ENCODE peak calls at places on chromosomes 6 and 20, in five cellular contexts. E is SK-N-MC, H is heart left ventricle, Z is cardiac muscle cell, M is right lobe of liver. T is an unnamed sample.

GRCh38 chr20:51800132-51800721 is 2.1 kb downstream of the SALL4 start:
- DNase-seq in E (no peak), Z (peak), M (peak), H (peak), T (peak)

GRCh38 chr20:50438986-50439407 is 71.2 kb upstream of the PTPN1 start:
- DNase-seq in Z (no peak), H (no peak), E (no peak), M (no peak), T (no peak)

GRCh38 chr20:8223096-8223870 is 91.2 kb downstream of the PLCB1 start:
- DNase-seq in Z (no peak), M (no peak), E (no peak), H (no peak), T (no peak)

GRCh38 chr6:162184465-162184864 is 543.1 kb downstream of the PRKN start:
- DNase-seq in M (no peak), H (no peak), E (no peak), Z (no peak), T (no peak)

GRCh38 chr6:107819976-107820551 is 4.0 kb downstream of the SCML4 start:
- DNase-seq in H (no peak), Z (peak), M (no peak), E (no peak), T (no peak)

GRCh38 chr6:63750400-63750799 is 114.8 kb downstream of the PHF3 start:
- DNase-seq in M (no peak), E (no peak), Z (no peak), H (no peak), T (no peak)

GRCh38 chr20:13419445-13419844 is 198.4 kb downstream of the ISM1 start:
- DNase-seq in E (no peak), H (no peak), Z (no peak), M (no peak), T (no peak)

GRCh38 chr6:36028088-36028886 is 679 bp downstream of the MAPK14 start:
- DNase-seq in Z (peak), E (no peak), H (peak), M (peak), T (peak)

GRCh38 chr6:10082385-10082784 is 332.5 kb downstream of the TFAP2A start:
- DNase-seq in H (no peak), M (no peak), Z (no peak), E (no peak), T (no peak)

GRCh38 chr6:106486236-106486635 is 125.7 kb downstream of the CRYBG1 start:
- DNase-seq in H (no peak), M (no peak), E (no peak), Z (no peak), T (no peak)

GRCh38 chr6:147507162-147508072 is 1.1 kb upstream of the SAMD5 start:
- DNase-seq in Z (peak), E (no peak), H (peak), M (peak), T (peak)

GRCh38 chr6:147509900-147510299 is 1.4 kb downstream of the SAMD5 start:
- DNase-seq in E (no peak), H (no peak), M (no peak), Z (no peak), T (no peak)

GRCh38 chr6:147508073-147508870 is at the start of gene SAMD5:
- DNase-seq in H (peak), E (no peak), M (peak), Z (peak), T (peak)

GRCh38 chr6:147510949-147511590 is 2.6 kb downstream of the SAMD5 start:
- DNase-seq in E (no peak), Z (no peak), H (no peak), M (no peak), T (no peak)

DNA sequence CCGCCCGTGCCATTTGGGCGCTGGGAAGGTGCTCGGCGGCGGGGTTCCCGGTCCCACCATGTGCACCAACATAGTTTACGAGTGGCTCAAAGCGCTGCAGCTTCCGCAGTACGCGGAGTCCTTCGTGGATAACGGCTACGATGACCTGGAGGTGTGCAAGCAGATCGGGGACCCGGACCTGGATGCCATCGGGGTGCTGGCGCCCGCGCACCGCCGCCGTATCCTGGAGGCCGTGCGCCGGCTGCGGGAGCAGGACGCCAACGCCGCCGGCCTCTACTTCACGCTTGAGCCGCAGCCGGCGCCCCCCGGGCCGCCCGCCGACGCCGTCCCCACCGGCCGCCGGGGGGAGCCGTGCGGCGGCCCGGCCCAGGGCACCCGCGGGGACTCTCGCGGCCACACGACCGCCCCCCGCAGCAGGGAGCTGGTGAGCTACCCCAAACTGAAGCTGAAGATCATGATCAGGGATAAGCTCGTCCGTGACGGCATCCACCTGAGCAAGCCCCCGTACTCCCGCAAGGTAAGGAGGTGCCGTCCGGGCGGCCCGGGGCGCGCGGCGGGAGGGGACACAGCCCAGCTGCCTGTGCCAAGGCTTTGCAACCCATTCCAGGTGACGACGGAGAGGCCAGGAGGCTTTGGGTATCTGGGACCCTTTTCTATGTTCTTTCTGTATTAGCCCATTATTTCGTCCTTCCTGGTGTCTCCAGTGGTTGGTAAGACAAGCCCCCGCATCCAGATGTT is 550 bp downstream of the SAMD5 start:
- DNase-seq in H (peak), Z (peak), M (peak), E (no peak), T (no peak)
- H3K4me3 ChIP-seq in H (peak), Z (peak), M (peak), E (peak), T (peak)

GRCh38 chr20:6916938-6917337 is 149.5 kb downstream of the BMP2 start:
- DNase-seq in Z (no peak), E (no peak), H (no peak), M (no peak), T (no peak)

GRCh38 chr20:6924681-6925080 is 157.2 kb downstream of the BMP2 start:
- DNase-seq in M (no peak), H (no peak), Z (no peak), E (no peak), T (no peak)

GRCh38 chr20:6921717-6922386 is 154.4 kb downstream of the BMP2 start:
- DNase-seq in Z (no peak), E (no peak), M (no peak), H (no peak), T (no peak)

GRCh38 chr20:6919792-6920468 is 152.4 kb downstream of the BMP2 start:
- DNase-seq in M (no peak), H (no peak), Z (no peak), E (no peak), T (no peak)

DNA sequence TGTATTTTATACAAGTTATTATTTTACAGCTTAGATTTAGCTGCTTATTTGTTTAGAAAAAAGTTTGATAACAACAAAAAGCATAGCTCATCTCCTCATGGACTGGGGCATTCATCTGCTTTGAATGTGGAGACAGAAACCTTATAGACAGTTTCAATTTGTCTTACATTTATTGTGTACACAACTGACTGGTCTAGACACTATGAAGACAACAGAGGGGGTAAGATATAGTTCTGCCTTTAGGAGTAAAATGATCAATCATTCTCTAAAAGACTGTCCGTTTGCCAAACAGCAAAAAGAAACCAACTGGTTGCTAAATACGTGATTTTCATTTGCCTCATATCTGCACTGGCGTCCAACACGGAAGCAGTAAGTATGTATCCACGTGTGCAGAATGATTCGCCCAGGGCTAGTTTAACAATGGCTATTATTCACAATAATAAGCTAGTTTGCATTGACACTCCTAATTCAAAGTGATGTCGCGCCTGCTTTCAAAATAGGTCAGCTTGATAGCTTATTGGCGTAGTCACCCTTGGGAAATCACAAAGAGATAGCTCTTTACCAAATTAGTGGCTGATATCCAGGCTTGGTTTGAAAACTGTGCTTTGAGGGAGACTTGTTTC is 153.6 kb downstream of the BMP2 start:
- DNase-seq in M (no peak), Z (no peak), H (no peak), E (no peak), T (peak)
- H3K4me3 ChIP-seq in M (no peak), Z (no peak), H (no peak), E (no peak), T (no peak)

DNA sequence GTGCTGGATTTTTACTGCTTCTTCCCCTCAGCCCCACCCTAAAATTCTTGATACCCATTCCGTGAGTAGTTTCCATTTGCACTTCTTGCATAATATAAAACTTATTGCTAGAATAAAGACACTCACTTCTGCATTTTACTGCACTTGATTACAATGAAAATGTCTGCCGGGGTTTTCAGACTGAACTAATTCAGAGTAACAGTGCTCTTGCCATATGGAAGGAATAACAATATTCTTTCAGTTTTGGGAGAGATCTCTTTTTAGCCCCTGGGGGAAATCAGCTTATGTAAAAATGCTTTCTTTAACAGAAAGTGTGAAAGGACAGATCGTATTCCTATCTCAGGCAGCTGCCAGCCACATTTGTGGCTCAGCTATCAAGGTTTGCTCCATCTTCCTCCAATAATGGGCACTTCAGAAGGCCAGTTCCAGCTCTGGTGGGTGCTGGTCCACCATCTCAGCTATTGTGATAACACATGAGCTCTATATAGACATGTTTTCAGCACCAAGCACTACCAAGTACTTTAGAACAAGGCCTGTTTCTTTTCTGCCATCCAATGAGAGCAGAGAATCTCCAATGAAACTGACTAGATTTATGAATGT is 9.0 kb downstream of the SMLR1 start:
- DNase-seq in E (no peak), M (no peak), H (no peak), Z (no peak), T (peak)
- H3K4me3 ChIP-seq in E (peak), M (no peak), H (no peak), Z (no peak), T (no peak)

DNA sequence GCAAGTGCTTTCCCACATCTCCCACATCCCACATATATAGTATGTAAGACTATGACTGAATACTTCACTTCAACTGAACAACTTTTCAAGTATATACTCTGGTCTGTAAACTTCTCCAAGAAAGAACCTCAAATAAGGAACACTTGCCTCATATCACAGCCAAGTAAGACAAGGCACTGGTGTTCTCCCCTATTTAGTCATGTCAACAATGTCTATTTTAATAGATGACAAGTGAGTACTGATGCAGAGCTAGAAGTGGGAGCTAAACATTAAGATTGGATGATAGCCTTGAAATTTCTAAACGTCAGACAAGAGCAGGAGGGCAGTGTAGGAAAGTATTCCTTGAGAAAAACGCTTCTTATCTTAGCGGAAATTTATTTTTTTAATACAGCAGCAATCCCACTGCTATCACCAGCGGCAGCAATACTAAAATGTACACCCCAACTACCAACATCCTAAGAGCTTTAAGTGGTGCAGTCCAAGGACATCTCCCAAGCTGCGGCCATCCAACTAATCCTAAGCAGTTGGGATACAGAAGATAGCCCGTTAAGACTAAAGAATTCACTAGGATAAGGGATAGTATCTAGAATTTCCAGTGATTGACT is 29.3 kb downstream of the DST start:
- DNase-seq in Z (no peak), E (no peak), H (no peak), M (no peak), T (no peak)
- H3K4me3 ChIP-seq in Z (no peak), E (no peak), H (no peak), M (no peak), T (no peak)